ENCODE peak calls at places on chromosome 10, in five cellular contexts. I, D, R, H and E are unnamed samples.

GRCh38 chr10:125344573-125345121 is 184.3 kb upstream of the CTBP2 start:
- DNase-seq in I (no peak), D (no peak), R (no peak), H (no peak), E (no peak)

GRCh38 chr10:3427316-3427715 is 254.7 kb upstream of the PITRM1 start:
- DNase-seq in I (peak; percentile 36), D (no peak), R (no peak), H (no peak), E (no peak)

GRCh38 chr10:88687853-88688467 is 18.1 kb upstream of the LIPK start:
- DNase-seq in I (peak; percentile 24), D (no peak), R (no peak), H (no peak), E (no peak)

GRCh38 chr10:58157076-58157766 is 110.5 kb downstream of the IPMK start:
- DNase-seq in I (peak; percentile 95), D (peak; percentile 94), R (no peak), H (no peak), E (no peak)

GRCh38 chr10:26274391-26274790 is 57.8 kb downstream of the GAD2 start:
- DNase-seq in I (no peak), D (no peak), R (no peak), H (no peak), E (no peak)

GRCh38 chr10:65802391-65802790 is 1123.4 kb upstream of the LRRTM3 start:
- DNase-seq in I (no peak), D (no peak), R (no peak), H (no peak), E (no peak)

GRCh38 chr10:17061418-17061817 is 68.2 kb downstream of the CUBN start:
- DNase-seq in I (peak; percentile 49), D (no peak), R (no peak), H (no peak), E (no peak)

GRCh38 chr10:102770792-102771191 is 27.0 kb downstream of the WBP1L start:
- DNase-seq in I (peak; percentile 61), D (peak; percentile 38), R (no peak), H (no peak), E (no peak)

GRCh38 chr10:103852189-103852711 is 3.1 kb downstream of the SH3PXD2A start:
- DNase-seq in I (peak; percentile 52), D (no peak), R (peak; percentile 65), H (no peak), E (peak; percentile 83)

GRCh38 chr10:131818510-131819234 is 82.1 kb upstream of the PPP2R2D start:
- DNase-seq in I (no peak), D (no peak), R (no peak), H (no peak), E (no peak)

GRCh38 chr10:112202561-112203241 is 19.1 kb upstream of the GPAM start:
- DNase-seq in I (peak; percentile 70), D (peak; percentile 64), R (no peak), H (no peak), E (no peak)

GRCh38 chr10:116743266-116744064 is 1.1 kb upstream of the HSPA12A start:
- DNase-seq in I (no peak), D (no peak), R (no peak), H (no peak), E (peak; percentile 43)

GRCh38 chr10:91829268-91829667 is 31.0 kb downstream of the TNKS2 start:
- DNase-seq in I (no peak), D (no peak), R (no peak), H (no peak), E (no peak)

GRCh38 chr10:71225291-71226058 is 13.1 kb downstream of the UNC5B start:
- DNase-seq in I (no peak), D (no peak), R (peak; percentile 58), H (no peak), E (peak; percentile 50)

GRCh38 chr10:73634397-73634796 is 6.9 kb downstream of the MYOZ1 start:
- DNase-seq in I (no peak), D (no peak), R (no peak), H (no peak), E (peak; percentile 47)

GRCh38 chr10:66307826-66308225 is 618.0 kb upstream of the LRRTM3 start:
- DNase-seq in I (no peak), D (no peak), R (no peak), H (no peak), E (no peak)

GRCh38 chr10:102453502-102453901 is 2.2 kb upstream of the C10orf95 start:
- DNase-seq in I (no peak), D (no peak), R (no peak), H (no peak), E (no peak)

GRCh38 chr10:121332829-121333765 is 265.1 kb downstream of the FGFR2 start:
- DNase-seq in I (no peak), D (peak; percentile 84), R (no peak), H (no peak), E (no peak)

GRCh38 chr10:74164641-74165529 is 13.9 kb downstream of the ADK start:
- DNase-seq in I (peak; percentile 28), D (no peak), R (no peak), H (no peak), E (no peak)

GRCh38 chr10:125823663-125824251 is 411 bp downstream of the BCCIP start:
- DNase-seq in I (peak; percentile 1), D (peak; percentile 4), R (no peak), H (no peak), E (no peak)

GRCh38 chr10:132527338-132528063 is 10.1 kb upstream of the INPP5A start:
- DNase-seq in I (no peak), D (no peak), R (peak; percentile 40), H (peak; percentile 30), E (peak; percentile 65)

GRCh38 chr10:2908851-2909630 is 158.3 kb upstream of the PFKP start:
- DNase-seq in I (no peak), D (no peak), R (no peak), H (no peak), E (no peak)

GRCh38 chr10:88731296-88731695 is 25.2 kb downstream of the LIPK start:
- DNase-seq in I (no peak), D (no peak), R (peak; percentile 59), H (peak; percentile 80), E (no peak)

GRCh38 chr10:43173120-43173519 is 34.9 kb downstream of the CSGALNACT2 start:
- DNase-seq in I (no peak), D (no peak), R (no peak), H (no peak), E (no peak)

GRCh38 chr10:63711866-63712716 is 190.9 kb downstream of the REEP3 start:
- DNase-seq in I (peak; percentile 97), D (peak; percentile 98), R (peak; percentile 98), H (peak; percentile 93), E (peak; percentile 98)
- H3K4me1 ChIP-seq in I (peaks cover 17% of the 10 kb centered on the region), D (peaks cover 39% of the 10 kb centered on the region), R (peaks cover 43% of the 10 kb centered on the region), H (peaks cover 52% of the 10 kb centered on the region), E (no peaks in the 10 kb centered on the region)

GRCh38 chr10:99535764-99536399 is 3.1 kb downstream of the NKX2-3 start:
- DNase-seq in I (no peak), D (no peak), R (no peak), H (no peak), E (peak; percentile 72)

GRCh38 chr10:99534939-99535763 is 2.4 kb downstream of the NKX2-3 start:
- DNase-seq in I (no peak), D (peak; percentile 48), R (no peak), H (no peak), E (peak; percentile 77)

GRCh38 chr10:99533496-99534455 is 1.0 kb downstream of the NKX2-3 start:
- DNase-seq in I (no peak), D (no peak), R (no peak), H (no peak), E (no peak)

GRCh38 chr10:99532687-99533495 is at the start of gene NKX2-3:
- DNase-seq in I (peak; percentile 46), D (no peak), R (no peak), H (peak; percentile 68), E (peak; percentile 100)

DNA sequence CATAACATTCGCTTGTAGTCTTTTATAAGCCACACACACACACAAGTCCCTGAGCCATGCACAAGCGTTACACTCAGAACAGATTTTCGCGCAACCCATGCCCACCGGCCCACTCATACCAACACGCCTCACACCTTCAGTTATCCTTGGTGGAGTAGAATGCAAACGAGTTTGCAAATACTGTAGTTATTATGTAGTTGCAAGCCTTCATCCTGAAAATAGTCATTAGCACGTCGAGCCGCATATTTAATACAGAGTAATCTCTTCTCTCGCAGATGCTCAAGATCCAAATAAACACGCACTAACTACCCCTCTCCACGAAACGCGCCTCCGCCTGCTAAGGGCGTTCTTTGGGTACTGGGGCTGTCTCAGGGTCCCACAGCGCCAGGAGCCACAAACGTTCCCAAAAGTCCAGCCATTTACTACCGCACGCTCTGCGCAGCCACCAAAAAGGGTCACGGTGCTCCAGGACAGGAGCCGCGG is 1.8 kb downstream of the NKX2-3 start:
- DNase-seq in I (no peak), D (no peak), R (no peak), H (no peak), E (no peak)
- H3K4me1 ChIP-seq in I (peaks cover 4% of the 10 kb centered on the region), D (peaks cover 12% of the 10 kb centered on the region), R (peaks cover 53% of the 10 kb centered on the region), H (peaks cover 42% of the 10 kb centered on the region), E (peaks cover 3% of the 10 kb centered on the region)

GRCh38 chr10:79247373-79248137 is 99.7 kb upstream of the PPIF start:
- DNase-seq in I (no peak), D (no peak), R (no peak), H (no peak), E (no peak)
- H3K4me1 ChIP-seq in I (peaks cover 30% of the 10 kb centered on the region), D (peaks cover 18% of the 10 kb centered on the region), R (peaks cover 84% of the 10 kb centered on the region), H (peaks cover 89% of the 10 kb centered on the region), E (peaks cover 90% of the 10 kb centered on the region)

DNA sequence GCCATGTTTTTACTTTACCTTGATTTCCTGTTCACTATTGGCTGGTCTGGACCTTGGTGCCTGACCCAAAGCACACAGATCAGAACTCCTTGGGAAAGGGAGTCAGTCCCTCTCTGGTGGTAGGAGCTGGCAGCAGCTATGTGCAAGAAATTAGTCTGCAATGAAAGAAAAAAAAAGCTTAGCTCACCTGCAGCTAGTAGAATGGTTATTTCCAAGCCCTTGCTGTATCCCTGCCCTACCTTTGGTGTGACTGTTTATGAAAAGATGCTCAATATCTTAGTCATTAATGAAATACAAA is 68.1 kb upstream of the PAPSS2 start:
- DNase-seq in I (no peak), D (peak; percentile 46), R (no peak), H (no peak), E (no peak)
- H3K4me1 ChIP-seq in I (peaks cover 11% of the 10 kb centered on the region), D (peaks cover 14% of the 10 kb centered on the region), R (peaks cover 24% of the 10 kb centered on the region), H (peaks cover 26% of the 10 kb centered on the region), E (no peaks in the 10 kb centered on the region)